ENCODE peak calls at places on chromosomes 11 and 22, in six cellular contexts. D is amygdala, B is HFF-Myc, A is A172, H is NCI-H1092, L is nephron progenitor cell. U is an unnamed sample.

GRCh38 chr11:64842851-64843841 is 1.3 kb downstream of the CDC42BPG start:
- DNase-seq in H (no peak), L (no peak), D (no peak), A (peak), B (no peak), U (no peak)

GRCh38 chr11:132920391-132921095 is 611.8 kb downstream of the OPCML start:
- DNase-seq in B (no peak), A (no peak), D (no peak), H (no peak), L (peak), U (no peak)

GRCh38 chr11:119295178-119295577 is 21.8 kb downstream of the MCAM start:
- DNase-seq in A (no peak), B (no peak), D (no peak), L (no peak), H (no peak), U (no peak)

GRCh38 chr22:46569848-46570695 is 32.7 kb upstream of the CELSR1 start:
- DNase-seq in D (no peak), B (no peak), H (no peak), L (no peak), A (no peak), U (no peak)

GRCh38 chr11:91115116-91115515 is 892.3 kb upstream of the CHORDC1 start:
- DNase-seq in L (no peak), A (no peak), B (no peak), D (no peak), H (no peak), U (no peak)

GRCh38 chr22:46336119-46337078 is 885 bp downstream of the TRMU start:
- DNase-seq in B (no peak), D (no peak), L (peak), A (no peak), H (no peak), U (no peak)

GRCh38 chr11:72553748-72554147 is 119.4 kb upstream of the CLPB start:
- DNase-seq in B (no peak), L (no peak), D (no peak), H (no peak), A (no peak), U (no peak)

GRCh38 chr11:100932474-100933100 is 197.0 kb downstream of the PGR start:
- DNase-seq in L (no peak), D (no peak), H (peak), B (peak), A (peak), U (no peak)

GRCh38 chr22:30208631-30209603 is 37.6 kb downstream of the LIF start:
- DNase-seq in H (no peak), L (no peak), D (no peak), A (peak), B (peak), U (no peak)

GRCh38 chr11:126561327-126561893 is 205.9 kb downstream of the ST3GAL4 start:
- DNase-seq in B (peak), H (no peak), D (no peak), L (peak), A (peak), U (no peak)